ENCODE peak calls at places on chromosomes 1 and 21, in four cellular contexts. Q is IMR-90, D is H1, U is H9. H is an unnamed sample.

GRCh38 chr1:171769171-171769570 is 12.3 kb upstream of the METTL13 start:
- DNase-seq in Q (no peak), D (no peak), U (no peak), H (no peak)

GRCh38 chr1:202664083-202664482 is 46.2 kb downstream of the SYT2 start:
- DNase-seq in Q (peak), D (no peak), U (no peak), H (no peak)

GRCh38 chr1:25425098-25426085 is 4.8 kb upstream of the RHCE start:
- DNase-seq in Q (peak), D (no peak), U (no peak), H (no peak)

GRCh38 chr1:200330770-200331428 is 78.9 kb downstream of the ZNF281 start:
- DNase-seq in Q (no peak), D (no peak), U (no peak), H (peak)

GRCh38 chr1:203040518-203041275 is 14.4 kb downstream of the PPFIA4 start:
- DNase-seq in Q (no peak), D (no peak), U (no peak), H (peak)

GRCh38 chr1:115332813-115333608 is 5.0 kb downstream of the NGF start:
- DNase-seq in Q (peak), D (no peak), U (no peak), H (peak)

GRCh38 chr1:205812271-205812877 is 624 bp downstream of the SLC41A1 start:
- DNase-seq in Q (peak), D (no peak), U (peak), H (peak)

GRCh38 chr1:35807614-35808375 is at the start of gene AGO4:
- DNase-seq in Q (peak), D (no peak), U (peak), H (peak)

GRCh38 chr1:207239874-207240273 is 81.6 kb upstream of the CD55 start:
- DNase-seq in Q (no peak), D (no peak), U (no peak), H (no peak)

GRCh38 chr1:7233646-7234470 is 448.6 kb downstream of the CAMTA1 start:
- DNase-seq in Q (no peak), D (no peak), U (no peak), H (no peak)

GRCh38 chr1:7234471-7234755 is 449.2 kb downstream of the CAMTA1 start:
- DNase-seq in Q (no peak), D (no peak), U (no peak), H (no peak)

GRCh38 chr1:7232936-7233540 is 447.8 kb downstream of the CAMTA1 start:
- DNase-seq in Q (no peak), D (no peak), U (no peak), H (no peak)

GRCh38 chr1:7236844-7237515 is 451.7 kb downstream of the CAMTA1 start:
- DNase-seq in Q (no peak), D (no peak), U (peak), H (no peak)

GRCh38 chr1:7235871-7236472 is 450.7 kb downstream of the CAMTA1 start:
- DNase-seq in Q (no peak), D (no peak), U (no peak), H (no peak)
- H4K5ac ChIP-seq in Q (no peak), D (no peak), U (no peak), H (no peak)

DNA sequence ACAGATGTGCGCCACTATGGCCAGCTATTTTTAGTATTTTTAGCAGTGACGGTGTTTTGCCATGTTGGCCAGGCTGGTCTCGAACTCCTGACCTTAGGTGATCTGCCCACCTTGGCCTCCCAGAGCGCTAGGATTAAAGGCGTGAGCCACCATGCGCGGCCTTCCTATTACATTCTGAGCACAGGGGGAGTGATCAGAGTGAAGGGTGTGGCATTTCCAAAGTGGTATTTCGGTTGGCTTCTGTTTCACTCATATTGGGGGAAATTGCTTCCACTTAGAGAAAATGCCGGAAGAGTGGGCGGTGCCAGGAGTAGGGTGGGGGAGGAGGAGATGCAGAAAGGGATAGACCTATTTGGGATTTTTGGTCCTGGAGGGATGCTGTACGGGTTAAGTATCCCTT is 4.3 kb downstream of the PIK3CD start:
- DNase-seq in Q (no peak), D (no peak), U (no peak), H (no peak)
- H4K5ac ChIP-seq in Q (no peak), D (no peak), U (no peak), H (no peak)

GRCh38 chr1:51928896-51929295 is 50.4 kb upstream of the NRDC start:
- DNase-seq in Q (peak), D (no peak), U (no peak), H (no peak)
- H4K5ac ChIP-seq in Q (no peak), D (no peak), U (no peak), H (no peak)

DNA sequence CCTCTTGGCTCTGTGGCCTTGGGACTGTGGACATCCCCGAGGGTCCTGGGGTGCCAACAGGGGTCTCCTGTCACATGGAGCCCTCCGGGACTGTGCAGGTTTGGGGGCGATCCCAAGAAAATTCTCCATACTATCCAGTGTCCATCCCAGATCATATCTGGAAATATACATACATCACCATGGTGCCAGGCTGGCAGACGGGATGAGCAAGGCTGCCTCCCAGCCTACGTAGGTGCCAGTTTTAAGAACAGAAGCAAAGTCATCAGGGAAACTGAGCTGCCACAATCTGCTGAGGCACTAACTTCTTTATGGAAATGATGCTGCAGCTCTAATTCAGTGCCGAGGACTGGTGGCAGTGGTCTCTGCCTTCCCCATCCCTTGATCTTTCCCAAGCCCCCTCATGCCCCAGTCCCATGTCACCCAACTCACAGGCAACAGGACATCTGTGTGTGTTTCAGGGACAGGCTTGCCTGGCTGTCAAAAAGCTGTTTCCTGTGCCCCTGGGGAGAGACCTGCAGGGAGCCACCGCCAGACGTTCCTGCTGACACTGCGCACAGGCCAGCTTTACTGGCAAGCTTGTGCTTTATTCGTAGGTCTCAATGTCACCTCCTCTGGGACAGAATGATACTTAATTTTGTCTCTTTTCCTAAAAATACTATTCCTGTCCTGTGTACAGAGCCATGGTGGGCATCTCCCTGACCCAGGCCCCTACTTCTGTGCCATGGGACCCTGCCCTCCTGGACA is 15.5 kb downstream of the TEX35 start:
- DNase-seq in Q (no peak), D (no peak), U (no peak), H (no peak)
- H4K5ac ChIP-seq in Q (no peak), D (no peak), U (no peak), H (no peak)

GRCh38 chr1:246901874-246902273 is 29.9 kb downstream of the AHCTF1 start:
- DNase-seq in Q (no peak), D (no peak), U (no peak), H (no peak)
- H4K5ac ChIP-seq in Q (no peak), D (no peak), U (no peak), H (no peak)

DNA sequence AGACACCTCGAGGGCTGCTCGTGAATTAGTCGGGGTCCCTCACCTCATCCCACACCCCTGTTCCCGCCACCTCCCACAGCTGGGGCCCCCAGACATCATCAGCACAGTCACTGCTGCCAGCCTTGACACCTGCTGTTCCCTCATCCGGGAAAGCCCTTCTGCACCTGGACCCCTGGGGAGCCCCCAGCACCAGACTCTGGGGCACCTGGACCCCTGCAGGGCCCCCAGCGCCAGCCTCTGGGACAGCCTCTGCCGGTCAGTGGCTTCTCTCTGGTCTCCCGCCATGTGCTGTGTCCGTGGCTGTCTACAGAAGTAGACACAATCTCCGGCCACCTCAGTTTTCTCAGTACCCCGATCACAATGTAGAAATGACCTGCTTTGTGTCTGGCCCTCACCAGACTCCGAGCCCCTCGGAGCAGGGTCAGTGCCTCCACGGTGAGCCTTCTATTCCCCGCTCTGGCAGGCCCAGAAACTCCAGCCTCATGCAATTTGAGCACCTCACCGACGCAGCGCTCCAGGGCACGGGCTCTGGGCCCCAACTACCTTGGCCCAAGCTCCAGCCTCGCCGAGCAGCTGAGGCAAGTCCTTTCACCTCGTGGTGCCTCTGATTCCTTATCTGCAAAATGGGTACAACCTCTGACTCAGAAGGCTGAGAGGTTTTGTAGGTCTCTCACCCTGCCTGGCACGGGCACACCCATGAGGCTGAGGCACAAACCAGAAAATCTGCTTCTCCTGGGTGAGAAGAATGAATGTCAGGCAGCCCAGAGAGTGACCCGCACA is 84.7 kb downstream of the RIPK4 start:
- DNase-seq in Q (no peak), D (no peak), U (no peak), H (no peak)
- H4K5ac ChIP-seq in Q (no peak), D (no peak), U (no peak), H (no peak)

DNA sequence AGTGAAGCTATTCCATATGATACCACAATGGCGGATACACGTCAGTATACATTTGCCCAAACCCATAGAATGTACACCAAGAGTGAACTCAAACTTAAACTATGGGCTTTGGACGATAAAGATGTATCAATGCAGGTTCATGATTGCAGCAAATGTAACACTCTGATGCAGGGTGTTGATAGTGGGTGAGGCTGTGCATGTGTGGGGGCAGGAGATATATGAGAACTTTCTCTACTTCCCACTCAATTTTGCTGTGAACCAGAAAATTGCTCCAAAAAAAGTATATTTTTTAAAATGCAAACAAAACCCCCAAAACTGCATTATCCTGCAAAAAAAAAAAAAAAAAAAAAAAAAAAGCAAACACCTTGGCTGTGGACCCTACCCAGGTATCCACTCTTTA is 3.4 kb downstream of the ATP1A2 start:
- DNase-seq in Q (no peak), D (no peak), U (no peak), H (no peak)
- H4K5ac ChIP-seq in Q (no peak), D (no peak), U (no peak), H (no peak)

GRCh38 chr1:241310451-241310850 is 46.6 kb downstream of the RGS7 start:
- DNase-seq in Q (peak), D (no peak), U (no peak), H (no peak)

GRCh38 chr1:241311056-241311746 is 45.8 kb downstream of the RGS7 start:
- DNase-seq in Q (peak), D (no peak), U (no peak), H (peak)

DNA sequence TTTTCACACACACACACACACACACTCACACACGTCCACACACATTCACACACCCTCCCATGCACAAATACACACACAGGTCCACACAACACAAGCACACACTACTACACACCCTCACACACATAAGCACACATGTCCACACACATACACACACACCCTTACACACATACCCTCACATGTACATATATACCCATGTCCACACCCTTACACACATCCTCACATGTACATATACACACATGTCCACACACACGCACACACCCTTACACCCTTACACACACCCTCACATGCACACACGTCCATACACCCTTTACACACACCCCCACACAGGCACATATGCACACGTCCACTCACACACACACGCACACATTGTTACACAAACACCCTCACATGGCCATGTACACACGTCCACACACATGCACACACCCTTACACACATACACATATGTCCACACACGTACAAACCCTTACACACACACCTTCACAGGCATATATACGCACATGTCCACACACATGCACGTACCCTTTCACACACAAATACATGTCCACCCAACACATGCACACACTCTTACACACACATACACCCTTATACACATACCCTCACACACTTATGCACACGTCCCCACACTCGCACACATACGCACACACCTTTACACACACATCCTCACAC is 50.7 kb downstream of the RGS7 start:
- DNase-seq in Q (no peak), D (no peak), U (no peak), H (no peak)
- H4K5ac ChIP-seq in Q (no peak), D (peak), U (peak), H (no peak)

GRCh38 chr1:97529600-97529999 is 391.2 kb downstream of the DPYD start:
- DNase-seq in Q (no peak), D (no peak), U (no peak), H (no peak)
- H4K5ac ChIP-seq in Q (no peak), D (no peak), U (no peak), H (no peak)

H was measured in mesendoderm.